ENCODE peak calls at places on chromosomes 4 and X, in five cellular contexts. T, U, P, W and H are unnamed samples.

GRCh38 chrX:8738588-8739189 is 6.8 kb upstream of the ANOS1 start:
- DNase-seq in U (peak), W (peak), P (no peak), T (peak), H (peak)

GRCh38 chr4:47824844-47825243 is 13.0 kb downstream of the CORIN start:
- DNase-seq in W (no peak), P (peak), T (no peak), U (no peak), H (no peak)

GRCh38 chr4:2141022-2141761 is 82.1 kb downstream of the NAT8L start:
- DNase-seq in P (no peak), T (no peak), U (no peak), W (no peak), H (no peak)

GRCh38 chr4:117481742-117482141 is 396.4 kb upstream of the TRAM1L1 start:
- DNase-seq in P (no peak), W (no peak), T (no peak), U (no peak), H (no peak)

GRCh38 chr4:84573335-84573734 is 9.6 kb upstream of the CDS1 start:
- DNase-seq in W (no peak), P (no peak), U (no peak), T (no peak), H (no peak)

GRCh38 chr4:86048426-86048825 is 311.4 kb downstream of the MAPK10 start:
- DNase-seq in W (no peak), T (no peak), U (no peak), P (no peak), H (no peak)

GRCh38 chr4:144709793-144710525 is 64.0 kb downstream of the HHIP start:
- DNase-seq in W (no peak), P (no peak), U (no peak), T (peak), H (peak)

GRCh38 chr4:115090483-115091075 is 22.8 kb downstream of the NDST4 start:
- DNase-seq in W (no peak), U (no peak), T (no peak), P (peak), H (no peak)

GRCh38 chr4:112038861-112039260 is 106.4 kb upstream of the FAM241A start:
- DNase-seq in W (no peak), U (no peak), T (no peak), P (no peak), H (no peak)

GRCh38 chr4:82284475-82284857 is 89.3 kb downstream of the HNRNPD start:
- DNase-seq in U (no peak), T (no peak), W (no peak), P (no peak), H (no peak)

GRCh38 chrX:78123190-78123589 is 16.3 kb downstream of the TAF9B start:
- DNase-seq in T (no peak), W (no peak), P (no peak), U (no peak), H (peak)

GRCh38 chrX:41526925-41527324 is 79.8 kb downstream of the NYX start:
- DNase-seq in W (no peak), T (no peak), U (no peak), P (no peak), H (no peak)

GRCh38 chr4:6885953-6886557 is 23.6 kb upstream of the TBC1D14 start:
- DNase-seq in T (peak), U (no peak), P (no peak), W (no peak), H (peak)

GRCh38 chr4:41538887-41539498 is 1.0 kb downstream of the LIMCH1 start:
- DNase-seq in T (no peak), P (no peak), W (peak), U (no peak), H (no peak)

GRCh38 chr4:65383589-65384305 is 286.5 kb downstream of the EPHA5 start:
- DNase-seq in P (no peak), U (no peak), T (no peak), W (no peak), H (no peak)

GRCh38 chr4:154314248-154314647 is 177.4 kb downstream of the DCHS2 start:
- DNase-seq in T (peak), U (no peak), W (no peak), P (no peak), H (peak)

GRCh38 chr4:123158576-123158975 is 236.2 kb upstream of the NUDT6 start:
- DNase-seq in W (no peak), P (no peak), U (no peak), T (no peak), H (no peak)

GRCh38 chr4:71441186-71442169 is 102.7 kb downstream of the SLC4A4 start:
- DNase-seq in U (peak), W (no peak), T (no peak), P (no peak), H (peak)

GRCh38 chr4:149997881-149998421 is 80.3 kb upstream of the DCLK2 start:
- DNase-seq in W (no peak), U (no peak), P (no peak), T (no peak), H (peak)

GRCh38 chr4:121358473-121358872 is 22.3 kb downstream of the QRFPR start:
- DNase-seq in T (no peak), P (no peak), W (no peak), U (no peak), H (no peak)

GRCh38 chr4:121360496-121360895 is 20.3 kb downstream of the QRFPR start:
- DNase-seq in P (no peak), U (no peak), W (no peak), T (no peak), H (no peak)
- TF ChIP-seq CTCF in P (no peak), U (no peak), W (no peak), T (no peak), H (no peak)

DNA sequence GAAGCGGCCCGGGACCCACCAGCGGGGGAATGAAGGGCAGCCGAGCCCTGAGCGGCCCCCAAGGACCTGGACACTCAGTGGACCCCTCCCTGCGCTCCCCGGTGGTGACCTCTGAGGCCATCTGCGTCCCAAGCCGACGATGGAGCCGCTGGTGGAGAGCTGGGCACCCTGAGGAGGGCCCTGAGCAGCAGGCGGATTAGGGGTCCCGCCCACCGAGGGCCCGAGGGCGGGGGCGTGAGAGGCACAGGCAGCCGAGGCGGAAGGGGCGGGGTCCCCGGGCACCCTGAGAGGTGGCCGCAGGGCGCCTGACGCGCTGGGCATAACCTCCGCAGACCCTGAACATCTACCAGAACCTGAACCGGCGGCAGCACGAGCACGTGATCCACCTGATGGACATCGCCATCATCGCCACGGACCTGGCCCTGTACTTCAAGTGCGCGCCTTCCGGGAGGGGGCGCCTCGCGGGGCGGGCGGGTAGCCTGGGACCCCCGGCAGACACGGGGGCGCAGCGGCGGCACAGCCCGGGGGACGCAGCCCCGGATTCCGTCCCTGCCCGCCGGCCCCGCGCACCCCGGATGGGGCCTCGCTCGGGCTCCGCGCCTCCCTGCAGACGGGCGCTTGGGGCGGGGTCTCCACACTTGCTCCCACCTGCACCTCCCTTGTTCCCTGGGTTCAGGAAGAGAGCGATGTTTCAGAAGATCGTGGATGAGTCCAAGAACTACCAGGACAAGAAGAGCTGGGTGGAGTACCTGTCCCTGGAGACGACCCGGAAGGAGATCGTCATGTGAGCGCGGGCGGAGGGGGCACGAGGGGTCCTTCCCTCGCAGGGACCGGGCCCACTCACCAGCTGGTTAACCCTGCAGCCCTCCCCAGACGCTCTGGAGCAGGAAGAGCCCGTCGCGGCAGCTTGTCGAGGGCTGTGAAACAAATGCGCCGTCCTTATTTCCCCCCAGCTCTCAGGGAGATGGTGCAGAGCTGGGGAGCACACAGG is 10.3 kb downstream of the ATP5ME start:
- DNase-seq in W (no peak), T (no peak), P (peak), U (no peak), H (no peak)
- TF ChIP-seq CTCF in W (no peak), T (no peak), P (no peak), U (no peak), H (no peak)

DNA sequence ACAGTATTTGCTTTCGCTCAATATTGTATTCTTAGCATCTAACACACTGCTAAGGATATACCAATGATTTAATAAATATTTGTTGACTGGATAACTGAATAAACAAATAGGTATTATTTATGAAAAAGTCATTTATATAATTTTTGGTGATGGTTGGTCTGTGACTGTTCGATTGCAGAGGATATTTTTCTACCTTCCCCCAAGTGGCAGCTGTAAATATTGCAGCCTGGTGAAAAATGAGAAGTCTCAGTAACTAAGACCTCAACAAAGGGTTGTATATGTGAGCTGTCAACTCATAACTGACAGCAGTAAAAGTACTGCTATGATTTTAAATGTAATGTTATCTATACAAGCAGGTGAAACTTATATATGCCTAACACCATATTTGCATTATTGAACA is 36.0 kb downstream of the HTR2C start:
- DNase-seq in W (no peak), P (no peak), T (peak), U (no peak), H (peak)
- TF ChIP-seq CTCF in W (no peak), P (peak), T (peak), U (peak), H (peak)

DNA sequence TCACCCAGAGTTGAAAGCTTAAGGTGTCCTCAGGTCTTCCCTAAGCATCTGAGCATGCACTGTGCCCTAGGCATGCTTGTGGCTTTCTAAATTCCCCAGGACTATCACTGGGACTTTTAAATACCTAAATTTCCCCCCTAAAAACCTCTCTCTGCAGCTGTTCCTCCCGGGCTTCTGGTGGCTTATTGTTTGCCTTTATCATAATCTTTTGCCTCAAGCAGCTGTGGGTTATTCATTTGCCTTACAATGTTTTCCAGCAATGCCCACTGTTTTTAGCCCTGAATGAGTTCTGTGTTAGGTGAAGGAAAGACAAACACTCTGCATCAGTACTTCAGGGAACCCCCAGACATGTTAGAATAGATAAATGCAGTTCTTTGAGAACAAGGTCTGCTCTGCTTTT is 455.0 kb downstream of the ZIC3 start:
- DNase-seq in U (no peak), W (no peak), T (no peak), P (no peak), H (no peak)
- TF ChIP-seq CTCF in U (no peak), W (no peak), T (no peak), P (no peak), H (no peak)